ENCODE peak calls at places on chromosome 11, in seven cellular contexts. T is midbrain; P is naive thymus-derived CD8-positive, alpha-beta T cell; I is HFF-Myc; J is CD8-positive, alpha-beta T cell; U is RPMI7951; X is effector memory CD4-positive, alpha-beta T cell. N is an unnamed sample.
A peak's percentile ranks its signal among the peaks of the same experiment; 100 is the strongest.

GRCh38 chr11:58912124-58912523 is 27.2 kb upstream of the GLYATL1 start:
- DNase-seq in T (no peak), P (no peak), I (no peak), J (no peak), U (peak; percentile 51), X (no peak), N (no peak)

GRCh38 chr11:113091578-113091844 is 130.3 kb downstream of the NCAM1 start:
- DNase-seq in T (no peak), P (no peak), I (no peak), J (no peak), U (peak; percentile 61), X (no peak), N (no peak)

GRCh38 chr11:9562716-9563115 is 10.8 kb upstream of the WEE1 start:
- DNase-seq in T (no peak), P (no peak), I (no peak), J (no peak), U (no peak), X (no peak), N (no peak)

GRCh38 chr11:105719073-105719846 is 109.4 kb downstream of the GRIA4 start:
- DNase-seq in T (no peak), P (no peak), I (peak; percentile 4), J (no peak), U (peak; percentile 24), X (no peak), N (peak; percentile 37)

GRCh38 chr11:2744166-2744565 is 44.4 kb upstream of the KCNQ1OT1 start:
- DNase-seq in T (no peak), P (no peak), I (no peak), J (no peak), U (no peak), X (no peak), N (no peak)

GRCh38 chr11:125990244-125990643 is 44.4 kb downstream of the VSIG10L2 start:
- DNase-seq in T (no peak), P (no peak), I (no peak), J (no peak), U (peak; percentile 72), X (no peak), N (peak; percentile 36)

GRCh38 chr11:62464655-62465054 is 45.8 kb downstream of the SCGB1A1 start:
- DNase-seq in T (no peak), P (no peak), I (no peak), J (no peak), U (no peak), X (no peak), N (no peak)

GRCh38 chr11:71209656-71210055 is 42.7 kb downstream of the SHANK2 start:
- DNase-seq in T (no peak), P (no peak), I (no peak), J (no peak), U (no peak), X (no peak), N (no peak)

GRCh38 chr11:57515332-57516060 is at the start of gene SLC43A1:
- DNase-seq in T (no peak), P (no peak), I (no peak), J (no peak), U (peak; percentile 62), X (no peak), N (peak; percentile 55)

GRCh38 chr11:69475141-69475865 is 6.2 kb upstream of the LINC01488 start:
- DNase-seq in T (no peak), P (no peak), I (no peak), J (no peak), U (no peak), X (no peak), N (no peak)

GRCh38 chr11:64180871-64181270 is 5.1 kb upstream of the STIP1 start:
- DNase-seq in T (no peak), P (no peak), I (no peak), J (no peak), U (no peak), X (no peak), N (no peak)

GRCh38 chr11:2351701-2352100 is 25.4 kb upstream of the CD81 start:
- DNase-seq in T (no peak), P (no peak), I (no peak), J (no peak), U (no peak), X (no peak), N (no peak)

GRCh38 chr11:61072316-61073109 is 29.8 kb upstream of the CD5 start:
- DNase-seq in T (no peak), P (no peak), I (no peak), J (no peak), U (no peak), X (no peak), N (no peak)

GRCh38 chr11:47464479-47464878 is 15.5 kb upstream of the RAPSN start:
- DNase-seq in T (no peak), P (no peak), I (no peak), J (no peak), U (peak; percentile 21), X (no peak), N (no peak)

GRCh38 chr11:123316003-123316402 is 114.1 kb upstream of the GRAMD1B start:
- DNase-seq in T (no peak), P (no peak), I (no peak), J (no peak), U (peak; percentile 90), X (no peak), N (no peak)

GRCh38 chr11:60918941-60919275 is 5.0 kb downstream of the TMEM109 start:
- DNase-seq in T (no peak), P (no peak), I (no peak), J (no peak), U (peak; percentile 52), X (no peak), N (peak; percentile 43)

GRCh38 chr11:22792497-22792896 is 37.1 kb downstream of the SVIP start:
- DNase-seq in T (peak; percentile 83), P (no peak), I (no peak), J (no peak), U (peak; percentile 65), X (no peak), N (peak; percentile 82)

GRCh38 chr11:119673389-119674336 is 55.3 kb downstream of the NECTIN1 start:
- DNase-seq in T (no peak), P (no peak), I (no peak), J (no peak), U (no peak), X (no peak), N (no peak)

GRCh38 chr11:8870461-8871282 is 40.3 kb upstream of the AKIP1 start:
- DNase-seq in T (peak; percentile 14), P (no peak), I (no peak), J (no peak), U (peak; percentile 76), X (no peak), N (peak; percentile 47)

GRCh38 chr11:93166867-93167266 is 30.9 kb downstream of the SLC36A4 start:
- DNase-seq in T (no peak), P (no peak), I (no peak), J (no peak), U (no peak), X (no peak), N (no peak)

GRCh38 chr11:130897262-130898182 is 18.8 kb downstream of the SNX19 start:
- DNase-seq in T (peak; percentile 44), P (no peak), I (no peak), J (no peak), U (peak; percentile 37), X (no peak), N (peak; percentile 81)

GRCh38 chr11:16511109-16511806 is 154.9 kb upstream of the SOX6 start:
- DNase-seq in T (no peak), P (no peak), I (peak; percentile 9), J (no peak), U (no peak), X (no peak), N (no peak)

GRCh38 chr11:113138731-113139130 is 175.7 kb upstream of the TTC12 start:
- DNase-seq in T (no peak), P (no peak), I (no peak), J (no peak), U (peak; percentile 30), X (no peak), N (no peak)

GRCh38 chr11:75576445-75577049 is 14.5 kb downstream of the SERPINH1 start:
- DNase-seq in T (peak; percentile 19), P (no peak), I (no peak), J (no peak), U (peak; percentile 78), X (no peak), N (peak; percentile 56)

GRCh38 chr11:17479284-17480214 is 2.9 kb upstream of the ABCC8 start:
- DNase-seq in T (peak; percentile 67), P (no peak), I (no peak), J (no peak), U (peak; percentile 20), X (no peak), N (peak; percentile 34)

GRCh38 chr11:75303544-75304224 is 47.8 kb downstream of the ARRB1 start:
- DNase-seq in T (peak; percentile 53), P (no peak), I (no peak), J (no peak), U (no peak), X (no peak), N (no peak)

GRCh38 chr11:115745545-115746265 is 241.5 kb upstream of the CADM1 start:
- DNase-seq in T (no peak), P (no peak), I (no peak), J (no peak), U (no peak), X (no peak), N (no peak)

GRCh38 chr11:12318791-12319733 is 58.3 kb upstream of the PARVA start:
- DNase-seq in T (no peak), P (no peak), I (peak; percentile 88), J (no peak), U (no peak), X (no peak), N (no peak)

GRCh38 chr11:2833051-2833937 is 52.3 kb downstream of the CDKN1C start:
- DNase-seq in T (no peak), P (no peak), I (no peak), J (no peak), U (no peak), X (no peak), N (no peak)

N was measured in SJSA1.